ENCODE peak calls at places on chromosome X, in five cellular contexts. One of them, this sample, is unnamed.

GRCh38 chrX:150199803-150200202 is 163.3 kb upstream of the MAMLD1 start:
- DNase-seq in SK-N-SH: no peak
- DNase-seq in OCI-LY7: no peak
- DNase-seq in GM23338: no peak
- DNase-seq in GM23248: no peak
- DNase-seq in this sample: no peak

GRCh38 chrX:132875705-132876508 is 82.5 kb downstream of the HS6ST2 start:
- DNase-seq in GM23338: peak
- DNase-seq in GM23248: no peak
- DNase-seq in SK-N-SH: no peak
- DNase-seq in OCI-LY7: no peak
- DNase-seq in this sample: no peak

GRCh38 chrX:131985526-131986049 is 37.5 kb upstream of the STK26 start:
- DNase-seq in GM23338: peak
- DNase-seq in SK-N-SH: no peak
- DNase-seq in GM23248: no peak
- DNase-seq in OCI-LY7: no peak
- DNase-seq in this sample: no peak

GRCh38 chrX:17859609-17860178 is 1.4 kb downstream of the RAI2 start:
- DNase-seq in SK-N-SH: peak
- DNase-seq in GM23338: peak
- DNase-seq in OCI-LY7: no peak
- DNase-seq in GM23248: no peak
- DNase-seq in this sample: no peak

GRCh38 chrX:74448669-74449068 is 27.4 kb downstream of the SLC16A2 start:
- DNase-seq in SK-N-SH: no peak
- DNase-seq in GM23338: no peak
- DNase-seq in GM23248: no peak
- DNase-seq in OCI-LY7: no peak
- DNase-seq in this sample: no peak

GRCh38 chrX:19214248-19214787 is 92.0 kb upstream of the ADGRG2 start:
- DNase-seq in SK-N-SH: no peak
- DNase-seq in GM23248: no peak
- DNase-seq in OCI-LY7: no peak
- DNase-seq in GM23338: no peak
- DNase-seq in this sample: no peak

GRCh38 chrX:6761251-6761650 is 226.3 kb upstream of the VCX3A start:
- DNase-seq in SK-N-SH: no peak
- DNase-seq in GM23338: no peak
- DNase-seq in OCI-LY7: no peak
- DNase-seq in GM23248: no peak
- DNase-seq in this sample: no peak

GRCh38 chrX:120358687-120359086 is 3.2 kb upstream of the ATP1B4 start:
- DNase-seq in OCI-LY7: no peak
- DNase-seq in SK-N-SH: no peak
- DNase-seq in GM23248: peak
- DNase-seq in GM23338: no peak
- DNase-seq in this sample: no peak

GRCh38 chrX:72479324-72480274 is 93.0 kb downstream of the HDAC8 start:
- DNase-seq in OCI-LY7: no peak
- DNase-seq in SK-N-SH: no peak
- DNase-seq in GM23248: no peak
- DNase-seq in GM23338: no peak
- DNase-seq in this sample: no peak

GRCh38 chrX:15336023-15336413 is 695 bp upstream of the PIGA start:
- DNase-seq in SK-N-SH: peak
- DNase-seq in GM23338: peak
- DNase-seq in OCI-LY7: peak
- DNase-seq in GM23248: peak
- DNase-seq in this sample: no peak

GRCh38 chrX:4110964-4111363 is 397.5 kb upstream of the PRKX start:
- DNase-seq in OCI-LY7: no peak
- DNase-seq in GM23338: peak
- DNase-seq in GM23248: no peak
- DNase-seq in SK-N-SH: no peak
- DNase-seq in this sample: no peak

GRCh38 chrX:120761810-120762209 is 113.9 kb downstream of the CT47B1 start:
- DNase-seq in SK-N-SH: no peak
- DNase-seq in GM23338: no peak
- DNase-seq in GM23248: peak
- DNase-seq in OCI-LY7: no peak
- DNase-seq in this sample: no peak

GRCh38 chrX:113868169-113868568 is 715.7 kb upstream of the HTR2C start:
- DNase-seq in SK-N-SH: peak
- DNase-seq in GM23338: peak
- DNase-seq in GM23248: no peak
- DNase-seq in OCI-LY7: no peak
- DNase-seq in this sample: no peak

GRCh38 chrX:141405878-141406492 is 163.7 kb upstream of the SPANXC start:
- DNase-seq in GM23248: peak
- DNase-seq in GM23338: no peak
- DNase-seq in SK-N-SH: no peak
- DNase-seq in OCI-LY7: no peak
- DNase-seq in this sample: no peak

GRCh38 chrX:32871636-32872035 is 339.7 kb downstream of the DMD start:
- DNase-seq in OCI-LY7: no peak
- DNase-seq in GM23338: no peak
- DNase-seq in GM23248: no peak
- DNase-seq in SK-N-SH: no peak
- DNase-seq in this sample: no peak

GRCh38 chrX:115428011-115428410 is 133.0 kb upstream of the PLS3 start:
- DNase-seq in SK-N-SH: no peak
- DNase-seq in OCI-LY7: no peak
- DNase-seq in GM23338: peak
- DNase-seq in GM23248: no peak
- DNase-seq in this sample: no peak

GRCh38 chrX:109347618-109348017 is 134.3 kb downstream of the GUCY2F start:
- DNase-seq in SK-N-SH: no peak
- DNase-seq in OCI-LY7: no peak
- DNase-seq in GM23338: peak
- DNase-seq in GM23248: peak
- DNase-seq in this sample: peak

GRCh38 chrX:154002215-154002719 is 17.4 kb downstream of the IRAK1 start:
- DNase-seq in SK-N-SH: no peak
- DNase-seq in OCI-LY7: no peak
- DNase-seq in GM23338: peak
- DNase-seq in GM23248: peak
- DNase-seq in this sample: no peak

GRCh38 chrX:153642313-153642654 is 4.7 kb upstream of the DUSP9 start:
- DNase-seq in SK-N-SH: peak
- DNase-seq in GM23338: peak
- DNase-seq in GM23248: peak
- DNase-seq in OCI-LY7: no peak
- DNase-seq in this sample: no peak

GRCh38 chrX:46831620-46832327 is 5.1 kb upstream of the RP2 start:
- DNase-seq in SK-N-SH: no peak
- DNase-seq in GM23248: peak
- DNase-seq in GM23338: no peak
- DNase-seq in OCI-LY7: no peak
- DNase-seq in this sample: no peak

GRCh38 chrX:13418126-13419091 is 98.6 kb upstream of the ATXN3L start:
- DNase-seq in SK-N-SH: no peak
- DNase-seq in OCI-LY7: no peak
- DNase-seq in GM23338: no peak
- DNase-seq in GM23248: peak
- DNase-seq in this sample: no peak

GRCh38 chrX:1389993-1390285 is 2.0 kb downstream of the SLC25A6 start:
- DNase-seq in GM23338: no peak
- DNase-seq in SK-N-SH: no peak
- DNase-seq in OCI-LY7: no peak
- DNase-seq in GM23248: no peak
- DNase-seq in this sample: no peak

GRCh38 chrX:13029341-13029740 is 15.1 kb downstream of the FAM9C start:
- DNase-seq in GM23338: no peak
- DNase-seq in GM23248: peak
- DNase-seq in SK-N-SH: no peak
- DNase-seq in OCI-LY7: no peak
- DNase-seq in this sample: no peak

GRCh38 chrX:64975491-64975890 is 759 bp downstream of the ZC4H2 start:
- DNase-seq in SK-N-SH: peak
- DNase-seq in GM23338: peak
- DNase-seq in OCI-LY7: peak
- DNase-seq in GM23248: peak
- DNase-seq in this sample: no peak

GRCh38 chrX:8738588-8739189 is 6.8 kb upstream of the ANOS1 start:
- DNase-seq in SK-N-SH: peak
- DNase-seq in GM23338: peak
- DNase-seq in GM23248: peak
- DNase-seq in OCI-LY7: peak
- DNase-seq in this sample: no peak

GRCh38 chrX:27918799-27919198 is 62.5 kb downstream of the DCAF8L1 start:
- DNase-seq in OCI-LY7: no peak
- DNase-seq in SK-N-SH: no peak
- DNase-seq in GM23248: no peak
- DNase-seq in GM23338: peak
- DNase-seq in this sample: peak

GRCh38 chrX:77446029-77446585 is 1.1 kb upstream of the FGF16 start:
- DNase-seq in SK-N-SH: no peak
- DNase-seq in GM23248: no peak
- DNase-seq in GM23338: peak
- DNase-seq in OCI-LY7: no peak
- DNase-seq in this sample: no peak

GRCh38 chrX:133794151-133794550 is 191.2 kb downstream of the GPC3 start:
- DNase-seq in SK-N-SH: no peak
- DNase-seq in GM23248: no peak
- DNase-seq in OCI-LY7: no peak
- DNase-seq in GM23338: no peak
- DNase-seq in this sample: no peak

GRCh38 chrX:153628129-153628528 is 18.9 kb upstream of the DUSP9 start:
- DNase-seq in GM23248: no peak
- DNase-seq in OCI-LY7: no peak
- DNase-seq in SK-N-SH: no peak
- DNase-seq in GM23338: no peak
- DNase-seq in this sample: no peak

GRCh38 chrX:72308566-72309296 is 3.0 kb upstream of the CITED1 start:
- DNase-seq in GM23248: peak
- DNase-seq in GM23338: peak
- DNase-seq in SK-N-SH: peak
- DNase-seq in OCI-LY7: no peak
- DNase-seq in this sample: peak

GRCh38 chrX:111102636-111103035 is 6.6 kb downstream of the PAK3 start:
- DNase-seq in SK-N-SH: no peak
- DNase-seq in OCI-LY7: no peak
- DNase-seq in GM23338: no peak
- DNase-seq in GM23248: no peak
- DNase-seq in this sample: no peak

GRCh38 chrX:17700976-17701375 is 36.3 kb upstream of the SCML1 start:
- DNase-seq in OCI-LY7: no peak
- DNase-seq in GM23338: no peak
- DNase-seq in SK-N-SH: no peak
- DNase-seq in GM23248: no peak
- DNase-seq in this sample: no peak

DNA sequence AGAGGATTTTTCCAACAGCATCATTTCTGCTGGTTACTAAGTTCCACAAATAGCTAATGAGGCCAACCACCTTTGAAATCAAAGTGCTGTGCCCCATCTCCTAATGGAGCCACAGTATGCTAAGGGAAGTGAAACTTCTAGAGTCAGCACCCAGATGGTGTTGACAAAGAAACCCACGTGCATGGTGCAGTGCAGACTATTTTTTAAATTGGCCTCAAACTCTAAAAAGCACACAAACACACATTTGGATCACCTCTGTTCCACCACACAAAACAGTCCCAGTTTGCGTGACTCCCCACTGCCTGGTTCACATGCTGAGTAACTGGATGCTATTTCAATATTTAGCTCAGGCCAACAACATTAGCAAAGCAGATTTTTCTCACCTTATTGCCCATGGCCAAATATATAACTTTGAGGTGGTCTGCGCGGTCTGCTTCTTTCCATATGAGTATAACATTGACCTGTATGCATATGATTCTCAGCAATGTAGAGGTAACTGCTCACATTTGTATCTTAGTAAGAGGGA is 69.9 kb downstream of the AMELX start:
- DNase-seq in SK-N-SH: no peak
- DNase-seq in GM23338: no peak
- DNase-seq in GM23248: no peak
- DNase-seq in OCI-LY7: peak
- DNase-seq in this sample: no peak
- TF ChIP-seq EZH2phosphoT487 in SK-N-SH: no peak
- TF ChIP-seq EZH2phosphoT487 in GM23338: no peak
- TF ChIP-seq EZH2phosphoT487 in GM23248: no peak
- TF ChIP-seq EZH2phosphoT487 in OCI-LY7: no peak
- TF ChIP-seq EZH2phosphoT487 in this sample: no peak

GRCh38 chrX:48492293-48492910 is 16.4 kb upstream of the PORCN start:
- DNase-seq in OCI-LY7: no peak
- DNase-seq in SK-N-SH: no peak
- DNase-seq in GM23248: peak
- DNase-seq in GM23338: no peak
- DNase-seq in this sample: no peak
- TF ChIP-seq EZH2phosphoT487 in OCI-LY7: no peak
- TF ChIP-seq EZH2phosphoT487 in SK-N-SH: no peak
- TF ChIP-seq EZH2phosphoT487 in GM23248: no peak
- TF ChIP-seq EZH2phosphoT487 in GM23338: no peak
- TF ChIP-seq EZH2phosphoT487 in this sample: no peak

DNA sequence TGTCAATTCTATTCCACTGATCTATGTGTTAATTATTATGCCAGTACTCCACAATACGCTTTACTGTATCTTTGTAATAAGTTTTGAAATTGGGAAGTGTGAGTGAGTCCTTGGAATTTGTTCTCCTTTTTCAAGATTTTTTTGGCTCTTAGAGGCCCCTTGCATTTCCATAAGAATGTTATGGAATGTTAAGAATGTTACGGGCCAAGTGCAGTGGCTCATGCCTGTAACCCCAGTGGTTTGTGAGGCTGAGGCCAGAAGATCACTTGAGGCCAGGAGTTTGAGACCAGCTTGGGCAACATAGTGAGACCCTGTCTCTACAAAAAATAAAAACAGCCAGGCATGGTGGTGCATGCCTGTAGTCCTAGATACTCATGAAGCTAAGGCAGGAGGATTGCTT is 167.6 kb upstream of the CXorf66 start:
- DNase-seq in SK-N-SH: no peak
- DNase-seq in GM23338: peak
- DNase-seq in GM23248: no peak
- DNase-seq in OCI-LY7: no peak
- DNase-seq in this sample: no peak
- TF ChIP-seq EZH2phosphoT487 in SK-N-SH: no peak
- TF ChIP-seq EZH2phosphoT487 in GM23338: no peak
- TF ChIP-seq EZH2phosphoT487 in GM23248: no peak
- TF ChIP-seq EZH2phosphoT487 in OCI-LY7: no peak
- TF ChIP-seq EZH2phosphoT487 in this sample: no peak

DNA sequence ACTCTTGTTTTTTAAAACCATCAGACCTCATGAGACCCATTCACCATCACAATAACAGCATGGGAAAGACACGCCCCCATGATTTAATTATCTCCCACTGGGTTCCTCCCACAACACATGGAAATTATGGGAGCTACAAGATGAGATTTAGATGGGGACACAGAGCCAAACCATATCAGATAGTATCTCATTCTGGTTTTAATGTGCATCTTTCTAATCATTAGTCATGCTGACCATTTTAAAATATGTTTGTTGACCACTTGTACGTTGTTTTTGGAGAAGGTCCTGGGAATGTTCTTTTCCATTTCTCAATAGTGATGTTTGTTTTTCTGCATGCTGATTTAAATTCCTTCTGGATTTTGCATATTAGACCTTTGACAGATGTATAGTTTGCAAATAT is 119.0 kb downstream of the RTL3 start:
- DNase-seq in SK-N-SH: no peak
- DNase-seq in GM23338: no peak
- DNase-seq in OCI-LY7: no peak
- DNase-seq in GM23248: no peak
- DNase-seq in this sample: no peak
- TF ChIP-seq EZH2phosphoT487 in SK-N-SH: no peak
- TF ChIP-seq EZH2phosphoT487 in GM23338: no peak
- TF ChIP-seq EZH2phosphoT487 in OCI-LY7: no peak
- TF ChIP-seq EZH2phosphoT487 in GM23248: no peak
- TF ChIP-seq EZH2phosphoT487 in this sample: no peak

GRCh38 chrX:40097492-40098263 is at the start of gene BCOR:
- DNase-seq in OCI-LY7: peak
- DNase-seq in GM23248: peak
- DNase-seq in SK-N-SH: peak
- DNase-seq in GM23338: peak
- DNase-seq in this sample: no peak
- TF ChIP-seq EZH2phosphoT487 in OCI-LY7: no peak
- TF ChIP-seq EZH2phosphoT487 in GM23248: no peak
- TF ChIP-seq EZH2phosphoT487 in SK-N-SH: no peak
- TF ChIP-seq EZH2phosphoT487 in GM23338: no peak
- TF ChIP-seq EZH2phosphoT487 in this sample: no peak